ENCODE peak calls at places on chromosomes 2 and 18, in nine cellular contexts. M is SK-MEL-5; F is activated CD4-positive, alpha-beta T cell treated with anti-CD3 and anti-CD28 coated beads for 48 hours; Q is NCI-H2029 treated with DMSO at 0.1 percent for 48 hours; S is stimulated activated CD4-positive, alpha-beta T cell treated with anti-CD3 and anti-CD28 coated beads, TNF-alpha, amount 100 ng/mL, for 48 hours; N is COR-L47; L is OCI-LY7; B is 8988T; T is nucleus accumbens. K is an unnamed sample.

GRCh38 chr2:219219113-219219696 is 447 bp upstream of the ABCB6 start:
- DNase-seq in M (no peak), F (no peak), Q (no peak), S (no peak), N (no peak), L (no peak), B (no peak), T (no peak), K (no peak)

GRCh38 chr2:158760887-158761286 is 34.2 kb upstream of the DAPL1 start:
- DNase-seq in M (no peak), F (no peak), Q (no peak), S (no peak), N (no peak), L (no peak), B (no peak), T (no peak), K (no peak)

GRCh38 chr18:67586101-67586500 is 69.6 kb upstream of the DSEL start:
- DNase-seq in M (no peak), F (no peak), Q (no peak), S (no peak), N (no peak), L (no peak), B (no peak), T (no peak), K (no peak)

GRCh38 chr2:132804045-132804444 is 134.0 kb upstream of the LYPD1 start:
- DNase-seq in M (peak), F (no peak), Q (peak), S (no peak), N (no peak), L (peak), B (no peak), T (peak), K (no peak)

GRCh38 chr2:17754773-17755425 is 961 bp downstream of the GEN1 start:
- DNase-seq in M (peak), F (no peak), Q (no peak), S (no peak), N (no peak), L (no peak), B (no peak), T (no peak), K (no peak)

GRCh38 chr18:57792741-57793629 is 10.1 kb downstream of the ATP8B1 start:
- DNase-seq in M (no peak), F (no peak), Q (no peak), S (no peak), N (no peak), L (no peak), B (no peak), T (no peak), K (no peak)

GRCh38 chr2:190838492-190838910 is 42.1 kb upstream of the GLS start:
- DNase-seq in M (no peak), F (peak), Q (no peak), S (no peak), N (no peak), L (no peak), B (no peak), T (no peak), K (peak)

GRCh38 chr18:28439870-28440269 is 262.9 kb upstream of the CDH2 start:
- DNase-seq in M (no peak), F (no peak), Q (no peak), S (no peak), N (no peak), L (no peak), B (no peak), T (no peak), K (no peak)

GRCh38 chr2:156589381-156590079 is 153.4 kb downstream of the GPD2 start:
- DNase-seq in M (peak), F (no peak), Q (no peak), S (no peak), N (peak), L (peak), B (no peak), T (no peak), K (peak)

GRCh38 chr2:174011796-174012195 is 46.6 kb upstream of the SP3 start:
- DNase-seq in M (no peak), F (no peak), Q (no peak), S (no peak), N (no peak), L (no peak), B (no peak), T (no peak), K (no peak)

GRCh38 chr2:122999823-123000222 is 1025.3 kb upstream of the CNTNAP5 start:
- DNase-seq in M (peak), F (no peak), Q (no peak), S (no peak), N (no peak), L (no peak), B (no peak), T (no peak), K (no peak)

GRCh38 chr2:96870631-96871255 is 863 bp upstream of the SEMA4C start:
- DNase-seq in M (no peak), F (peak), Q (no peak), S (no peak), N (peak), L (no peak), B (no peak), T (peak), K (no peak)

GRCh38 chr2:29233428-29233827 is 118.2 kb downstream of the CLIP4 start:
- DNase-seq in M (no peak), F (no peak), Q (peak), S (no peak), N (no peak), L (no peak), B (no peak), T (no peak), K (no peak)

GRCh38 chr2:102439065-102439695 is 16.2 kb downstream of the IL18RAP start:
- DNase-seq in M (no peak), F (no peak), Q (no peak), S (no peak), N (no peak), L (no peak), B (no peak), T (no peak), K (peak)

GRCh38 chr18:31680836-31681568 is 3.4 kb downstream of the B4GALT6 start:
- DNase-seq in M (peak), F (no peak), Q (no peak), S (no peak), N (no peak), L (peak), B (no peak), T (no peak), K (no peak)

GRCh38 chr2:154568413-154568812 is 130.1 kb upstream of the KCNJ3 start:
- DNase-seq in M (no peak), F (no peak), Q (no peak), S (no peak), N (no peak), L (no peak), B (no peak), T (no peak), K (no peak)

GRCh38 chr2:106596844-106597243 is 109.7 kb downstream of the CD8B2 start:
- DNase-seq in M (peak), F (no peak), Q (no peak), S (no peak), N (no peak), L (peak), B (no peak), T (no peak), K (no peak)

GRCh38 chr2:148301362-148301761 is 280.5 kb downstream of the MBD5 start:
- DNase-seq in M (no peak), F (no peak), Q (no peak), S (no peak), N (no peak), L (no peak), B (no peak), T (no peak), K (no peak)

GRCh38 chr18:72826736-72827135 is 41.1 kb downstream of the NETO1 start:
- DNase-seq in M (no peak), F (no peak), Q (no peak), S (no peak), N (no peak), L (no peak), B (no peak), T (no peak), K (no peak)

K was measured in astrocyte of the cerebellum.